ENCODE peak calls at places on chromosomes 12 and 14, in four cellular contexts. One of them, this sample, is unnamed.

GRCh38 chr12:108338915-108339657 is at the start of gene CMKLR1:
- DNase-seq in AG08396: no peak
- DNase-seq in activated CD8-positive, alpha-beta memory T cell treated with anti-CD3 and anti-CD28 coated beads for 1 hour: no peak
- DNase-seq in nucleus accumbens: no peak
- DNase-seq in this sample: no peak

GRCh38 chr12:2243275-2243674 is 190.5 kb downstream of the CACNA1C start:
- DNase-seq in activated CD8-positive, alpha-beta memory T cell treated with anti-CD3 and anti-CD28 coated beads for 1 hour: no peak
- DNase-seq in AG08396: no peak
- DNase-seq in nucleus accumbens: no peak
- DNase-seq in this sample: no peak

GRCh38 chr14:102949062-102949800 is 26.8 kb downstream of the AMN start:
- DNase-seq in AG08396: peak; percentile 66
- DNase-seq in nucleus accumbens: no peak
- DNase-seq in activated CD8-positive, alpha-beta memory T cell treated with anti-CD3 and anti-CD28 coated beads for 1 hour: no peak
- DNase-seq in this sample: no peak

GRCh38 chr14:54796961-54797360 is 105.7 kb downstream of the GCH1 start:
- DNase-seq in nucleus accumbens: no peak
- DNase-seq in AG08396: peak; percentile 66
- DNase-seq in activated CD8-positive, alpha-beta memory T cell treated with anti-CD3 and anti-CD28 coated beads for 1 hour: no peak
- DNase-seq in this sample: peak; percentile 75

GRCh38 chr14:69994002-69994401 is 114.8 kb downstream of the SMOC1 start:
- DNase-seq in AG08396: no peak
- DNase-seq in nucleus accumbens: no peak
- DNase-seq in activated CD8-positive, alpha-beta memory T cell treated with anti-CD3 and anti-CD28 coated beads for 1 hour: no peak
- DNase-seq in this sample: no peak

GRCh38 chr12:39227218-39227617 is 215.7 kb downstream of the KIF21A start:
- DNase-seq in activated CD8-positive, alpha-beta memory T cell treated with anti-CD3 and anti-CD28 coated beads for 1 hour: no peak
- DNase-seq in AG08396: no peak
- DNase-seq in nucleus accumbens: no peak
- DNase-seq in this sample: no peak

GRCh38 chr14:103232831-103233319 is 101.2 kb upstream of the EIF5 start:
- DNase-seq in nucleus accumbens: no peak
- DNase-seq in AG08396: no peak
- DNase-seq in activated CD8-positive, alpha-beta memory T cell treated with anti-CD3 and anti-CD28 coated beads for 1 hour: no peak
- DNase-seq in this sample: no peak

GRCh38 chr12:31732926-31733548 is 4.2 kb upstream of the AMN1 start:
- DNase-seq in nucleus accumbens: no peak
- DNase-seq in activated CD8-positive, alpha-beta memory T cell treated with anti-CD3 and anti-CD28 coated beads for 1 hour: no peak
- DNase-seq in AG08396: peak; percentile 36
- DNase-seq in this sample: peak; percentile 38

GRCh38 chr12:44036875-44037443 is 201.1 kb downstream of the TMEM117 start:
- DNase-seq in activated CD8-positive, alpha-beta memory T cell treated with anti-CD3 and anti-CD28 coated beads for 1 hour: no peak
- DNase-seq in AG08396: no peak
- DNase-seq in nucleus accumbens: no peak
- DNase-seq in this sample: no peak